ENCODE peak calls at places on chromosomes 2 and 18, in five cellular contexts. C is uterus, M is hepatocyte, B is K562, A is heart right ventricle. V is an unnamed sample. For H3K36me3, the result is how much of the 10 kb centered on the place peaks cover.

GRCh38 chr2:66069937-66070716 is 364.8 kb upstream of the MEIS1 start:
- DNase-seq in C (no peak), A (no peak), M (no peak), B (no peak), V (no peak)

GRCh38 chr18:48802543-48803428 is 148.0 kb downstream of the SMAD7 start:
- DNase-seq in A (no peak), C (peak), B (no peak), M (peak), V (peak)

GRCh38 chr18:4453712-4454547 is 1.2 kb downstream of the DLGAP1 start:
- DNase-seq in C (no peak), B (no peak), A (no peak), M (peak), V (no peak)

GRCh38 chr2:178385595-178386148 is 65.3 kb downstream of the PRKRA start:
- DNase-seq in A (no peak), B (no peak), C (no peak), M (no peak), V (no peak)

GRCh38 chr2:133774675-133775005 is 206.4 kb upstream of the NCKAP5 start:
- DNase-seq in M (peak), B (no peak), A (no peak), C (no peak), V (no peak)

GRCh38 chr2:156333274-156333950 is 891 bp upstream of the NR4A2 start:
- DNase-seq in B (peak), C (no peak), A (no peak), M (no peak), V (no peak)

GRCh38 chr18:57845468-57846103 is 42.5 kb upstream of the ATP8B1 start:
- DNase-seq in A (no peak), M (no peak), B (no peak), C (no peak), V (no peak)

GRCh38 chr2:146123714-146124113 is 1603.8 kb upstream of the ZEB2 start:
- DNase-seq in B (no peak), C (no peak), M (peak), A (no peak), V (no peak)

GRCh38 chr2:24214880-24215279 is 40.0 kb downstream of the FAM228A start:
- DNase-seq in M (no peak), A (no peak), C (no peak), B (no peak), V (no peak)

GRCh38 chr2:162155093-162155492 is 3.0 kb upstream of the GCG start:
- DNase-seq in M (no peak), B (no peak), A (no peak), C (no peak), V (no peak)

GRCh38 chr18:22676423-22676822 is 256.7 kb upstream of the RBBP8 start:
- DNase-seq in B (no peak), C (no peak), M (no peak), A (no peak), V (no peak)

GRCh38 chr2:31362581-31362980 is 52.0 kb downstream of the XDH start:
- DNase-seq in C (no peak), B (no peak), A (no peak), M (no peak), V (no peak)

GRCh38 chr2:128446866-128447537 is 128.3 kb upstream of the HS6ST1 start:
- DNase-seq in C (peak), B (no peak), M (no peak), A (no peak), V (no peak)

GRCh38 chr18:25033747-25034471 is 318.1 kb downstream of the ZNF521 start:
- DNase-seq in B (no peak), C (no peak), M (no peak), A (no peak), V (no peak)

GRCh38 chr2:38581193-38582147 is 21.3 kb downstream of the HNRNPLL start:
- DNase-seq in B (peak), M (peak), A (peak), C (peak), V (peak)

GRCh38 chr2:38586926-38587325 is 15.8 kb downstream of the HNRNPLL start:
- DNase-seq in M (no peak), B (no peak), A (no peak), C (no peak), V (no peak)

GRCh38 chr2:38580237-38580636 is 22.5 kb downstream of the HNRNPLL start:
- DNase-seq in C (no peak), B (no peak), M (no peak), A (no peak), V (no peak)

GRCh38 chr2:38583994-38584393 is 18.7 kb downstream of the HNRNPLL start:
- DNase-seq in A (no peak), B (no peak), C (no peak), M (no peak), V (no peak)

DNA sequence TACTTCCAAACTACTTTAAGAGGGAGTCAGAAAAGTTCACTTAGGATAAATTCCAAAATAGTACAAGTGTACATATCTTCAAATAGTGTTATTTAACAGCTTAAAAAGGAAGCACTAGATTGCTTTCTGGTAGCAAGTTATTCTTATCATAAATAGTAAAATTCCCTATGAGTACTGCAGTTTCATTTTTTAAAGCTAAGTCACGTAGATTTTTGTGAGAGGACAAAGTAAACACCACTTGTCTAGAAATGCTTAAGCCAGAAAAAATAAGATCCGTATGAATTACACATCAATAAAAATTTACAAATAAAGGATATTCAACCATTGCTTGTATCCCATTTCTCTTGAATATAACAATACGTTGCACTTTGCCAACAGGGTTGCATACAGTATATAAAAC is 19.2 kb downstream of the HNRNPLL start:
- DNase-seq in A (no peak), C (no peak), B (no peak), M (no peak), V (no peak)
- H3K36me3 ChIP-seq in A (half or more), C (under half), B (half or more), M (under half), V (under half)

GRCh38 chr2:9695916-9696315 is 65.1 kb upstream of the YWHAQ start:
- DNase-seq in C (no peak), B (no peak), A (no peak), M (peak), V (no peak)

GRCh38 chr2:9702604-9703084 is 71.8 kb upstream of the YWHAQ start:
- DNase-seq in A (no peak), M (no peak), C (no peak), B (no peak), V (no peak)

GRCh38 chr2:9696731-9697130 is 65.9 kb upstream of the YWHAQ start:
- DNase-seq in A (no peak), C (no peak), B (no peak), M (no peak), V (no peak)

GRCh38 chr2:9697904-9698303 is 67.1 kb upstream of the YWHAQ start:
- DNase-seq in A (no peak), B (no peak), C (no peak), M (no peak), V (no peak)

GRCh38 chr2:9699139-9699823 is 68.5 kb upstream of the YWHAQ start:
- DNase-seq in M (peak), B (peak), A (no peak), C (no peak), V (no peak)
- TF ChIP-seq CTCF in M (no peak), B (no peak), A (no peak), C (no peak), V (no peak)

GRCh38 chr2:27271631-27272340 is 3.4 kb upstream of the DNAJC5G start:
- DNase-seq in C (no peak), B (peak), A (peak), M (no peak), V (no peak)
- H3K27ac ChIP-seq in C (no peak), B (no peak), A (peak), M (no peak), V (no peak)

DNA sequence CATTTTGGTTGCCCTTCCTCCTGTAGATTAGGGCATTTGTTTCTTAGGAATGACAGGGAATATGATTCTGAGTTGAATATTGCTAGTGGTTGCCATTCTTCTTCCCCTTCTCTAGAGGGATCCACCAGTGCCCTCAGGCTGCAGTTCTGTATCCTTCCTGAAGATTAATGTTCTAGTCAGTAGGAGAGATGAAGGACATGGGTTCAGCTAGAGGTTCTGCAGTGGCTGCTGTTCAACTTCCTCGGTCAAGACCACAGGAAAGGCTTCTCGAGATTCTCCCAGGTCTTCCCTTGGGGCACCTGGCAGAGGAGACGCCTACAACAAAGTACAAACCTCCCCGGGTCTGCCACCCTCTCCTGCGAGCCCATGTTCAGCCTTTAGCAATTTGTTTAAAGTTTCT is 325.5 kb downstream of the AFF3 start:
- DNase-seq in B (no peak), M (no peak), A (no peak), C (no peak), V (no peak)
- H3K36me3 ChIP-seq in B (under half), M (under half), A (under half), C (under half), V (under half)

DNA sequence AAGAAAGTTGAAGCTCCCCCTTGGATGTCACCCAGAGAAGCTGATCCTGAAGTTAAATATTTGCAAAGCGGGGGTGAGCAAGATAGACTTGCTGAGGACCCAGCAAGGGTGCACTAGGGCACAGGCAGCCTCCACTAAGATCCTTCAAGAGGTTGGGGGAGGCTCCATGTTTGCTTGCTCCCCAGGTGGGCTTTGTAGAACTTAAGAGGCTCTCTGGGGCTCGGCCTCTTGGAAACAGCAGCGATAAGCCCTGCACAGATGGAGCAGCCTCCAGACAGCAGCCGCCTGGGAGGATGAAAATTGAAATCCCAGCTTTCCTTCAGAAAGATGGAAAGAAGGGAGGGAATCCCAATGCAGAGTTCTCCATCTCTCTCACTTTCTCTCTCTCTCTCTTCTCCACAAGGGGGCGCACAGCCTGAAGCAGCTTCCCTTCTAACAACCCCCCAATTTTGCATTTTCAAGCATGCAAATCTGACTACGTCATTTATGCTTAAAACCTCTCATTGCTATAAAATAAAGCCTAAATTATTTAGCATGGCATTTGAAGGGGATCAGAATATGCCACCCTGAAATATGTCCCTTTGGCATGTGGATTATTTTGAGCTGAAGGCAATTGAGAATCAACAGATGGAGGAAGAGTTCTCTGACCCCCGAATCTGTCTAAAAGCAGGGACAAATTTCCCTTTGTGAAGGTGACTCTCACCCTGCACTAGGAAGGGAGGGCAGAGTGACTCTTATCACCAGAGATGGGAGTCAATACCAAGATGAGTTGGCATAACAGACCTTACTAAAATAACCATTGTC is 185.7 kb upstream of the KLHL29 start:
- DNase-seq in B (peak), A (no peak), C (no peak), M (no peak), V (peak)
- TF ChIP-seq CTCF in B (peak), A (no peak), C (no peak), M (peak), V (peak)

DNA sequence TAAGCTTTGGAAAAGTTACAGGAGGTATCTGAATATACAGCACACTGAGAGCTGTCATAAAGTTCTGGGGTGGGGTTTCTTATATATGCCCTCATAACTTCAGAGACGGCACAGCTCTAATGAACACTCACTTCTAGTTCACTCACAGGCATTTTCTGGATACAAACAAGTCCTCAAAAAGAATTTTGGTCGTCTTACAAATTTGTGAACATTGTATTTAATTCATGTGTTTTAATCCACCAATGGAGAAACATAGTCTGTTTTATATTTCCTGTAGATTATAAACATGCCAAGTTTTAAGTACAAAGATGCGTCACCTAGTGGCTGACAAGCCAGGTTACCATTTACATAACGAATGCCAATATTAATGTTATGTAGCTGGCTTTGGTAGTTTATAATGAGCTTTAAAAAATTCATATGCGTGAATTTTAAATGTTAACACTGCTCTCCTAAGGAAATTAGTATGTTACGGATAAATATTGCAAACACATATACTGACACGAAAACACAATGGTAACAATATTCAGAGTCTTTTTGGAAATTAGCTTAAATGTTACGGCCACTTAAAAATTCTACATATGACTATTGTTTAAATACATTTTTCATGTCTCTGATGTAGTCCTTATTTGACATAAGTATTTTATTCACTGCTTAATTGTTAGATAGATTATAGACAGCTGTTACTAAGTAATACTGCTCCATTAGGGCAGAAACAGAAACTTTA is 2.5 kb downstream of the COL3A1 start:
- DNase-seq in M (peak), C (no peak), B (no peak), A (no peak), V (no peak)
- H3K27ac ChIP-seq in M (peak), C (peak), B (no peak), A (peak), V (no peak)